ENCODE peak calls at places on chromosomes 13 and 19, in five cellular contexts. One of them, this sample, is unnamed.

GRCh38 chr13:63190742-63191141 is 1775.1 kb upstream of the PCDH20 start:
- DNase-seq in fibroblast of pulmonary artery: peak
- DNase-seq in myocyte: peak
- DNase-seq in AG10803: peak
- DNase-seq in stimulated activated CD8-positive, alpha-beta memory T cell treated with anti-CD3 and anti-CD28 coated beads, Interleukin-15, amount 100 ng/mL, for 24 hours: no peak
- DNase-seq in this sample: peak

GRCh38 chr13:91468301-91468700 is 69.9 kb downstream of the GPC5 start:
- DNase-seq in fibroblast of pulmonary artery: peak
- DNase-seq in AG10803: no peak
- DNase-seq in stimulated activated CD8-positive, alpha-beta memory T cell treated with anti-CD3 and anti-CD28 coated beads, Interleukin-15, amount 100 ng/mL, for 24 hours: no peak
- DNase-seq in myocyte: no peak
- DNase-seq in this sample: no peak

GRCh38 chr13:52845334-52845761 is 3.1 kb downstream of the PCDH8 start:
- DNase-seq in AG10803: no peak
- DNase-seq in myocyte: no peak
- DNase-seq in stimulated activated CD8-positive, alpha-beta memory T cell treated with anti-CD3 and anti-CD28 coated beads, Interleukin-15, amount 100 ng/mL, for 24 hours: no peak
- DNase-seq in fibroblast of pulmonary artery: no peak
- DNase-seq in this sample: no peak

GRCh38 chr19:55172741-55173140 is 6.3 kb upstream of the DNAAF3 start:
- DNase-seq in stimulated activated CD8-positive, alpha-beta memory T cell treated with anti-CD3 and anti-CD28 coated beads, Interleukin-15, amount 100 ng/mL, for 24 hours: no peak
- DNase-seq in myocyte: no peak
- DNase-seq in fibroblast of pulmonary artery: peak
- DNase-seq in AG10803: peak
- DNase-seq in this sample: peak

GRCh38 chr19:46150606-46151005 is 2.6 kb downstream of the IGFL2 start:
- DNase-seq in myocyte: no peak
- DNase-seq in fibroblast of pulmonary artery: no peak
- DNase-seq in stimulated activated CD8-positive, alpha-beta memory T cell treated with anti-CD3 and anti-CD28 coated beads, Interleukin-15, amount 100 ng/mL, for 24 hours: no peak
- DNase-seq in AG10803: no peak
- DNase-seq in this sample: no peak

GRCh38 chr19:38577826-38578225 is 39.9 kb downstream of the MAP4K1 start:
- DNase-seq in myocyte: no peak
- DNase-seq in stimulated activated CD8-positive, alpha-beta memory T cell treated with anti-CD3 and anti-CD28 coated beads, Interleukin-15, amount 100 ng/mL, for 24 hours: no peak
- DNase-seq in fibroblast of pulmonary artery: no peak
- DNase-seq in AG10803: no peak
- DNase-seq in this sample: no peak

GRCh38 chr13:97223711-97224461 is 1.8 kb downstream of the MBNL2 start:
- DNase-seq in AG10803: peak
- DNase-seq in myocyte: peak
- DNase-seq in stimulated activated CD8-positive, alpha-beta memory T cell treated with anti-CD3 and anti-CD28 coated beads, Interleukin-15, amount 100 ng/mL, for 24 hours: no peak
- DNase-seq in fibroblast of pulmonary artery: peak
- DNase-seq in this sample: peak

GRCh38 chr13:46866150-46866549 is 30.7 kb downstream of the HTR2A start:
- DNase-seq in AG10803: peak
- DNase-seq in myocyte: peak
- DNase-seq in stimulated activated CD8-positive, alpha-beta memory T cell treated with anti-CD3 and anti-CD28 coated beads, Interleukin-15, amount 100 ng/mL, for 24 hours: no peak
- DNase-seq in fibroblast of pulmonary artery: peak
- DNase-seq in this sample: peak

GRCh38 chr19:6576869-6577281 is 14.1 kb downstream of the CD70 start:
- DNase-seq in stimulated activated CD8-positive, alpha-beta memory T cell treated with anti-CD3 and anti-CD28 coated beads, Interleukin-15, amount 100 ng/mL, for 24 hours: no peak
- DNase-seq in myocyte: no peak
- DNase-seq in fibroblast of pulmonary artery: no peak
- DNase-seq in AG10803: no peak
- DNase-seq in this sample: no peak

GRCh38 chr13:101204270-101205011 is 211.9 kb downstream of the NALCN start:
- DNase-seq in myocyte: no peak
- DNase-seq in AG10803: peak
- DNase-seq in fibroblast of pulmonary artery: no peak
- DNase-seq in stimulated activated CD8-positive, alpha-beta memory T cell treated with anti-CD3 and anti-CD28 coated beads, Interleukin-15, amount 100 ng/mL, for 24 hours: no peak
- DNase-seq in this sample: peak

GRCh38 chr19:48650974-48651681 is 5.1 kb upstream of the CA11 start:
- DNase-seq in stimulated activated CD8-positive, alpha-beta memory T cell treated with anti-CD3 and anti-CD28 coated beads, Interleukin-15, amount 100 ng/mL, for 24 hours: no peak
- DNase-seq in AG10803: no peak
- DNase-seq in fibroblast of pulmonary artery: no peak
- DNase-seq in myocyte: no peak
- DNase-seq in this sample: no peak

GRCh38 chr13:98390086-98390697 is 186.7 kb downstream of the STK24 start:
- DNase-seq in fibroblast of pulmonary artery: peak
- DNase-seq in AG10803: peak
- DNase-seq in stimulated activated CD8-positive, alpha-beta memory T cell treated with anti-CD3 and anti-CD28 coated beads, Interleukin-15, amount 100 ng/mL, for 24 hours: no peak
- DNase-seq in myocyte: no peak
- DNase-seq in this sample: peak

GRCh38 chr19:16247353-16248182 is 49.9 kb downstream of the AP1M1 start:
- DNase-seq in stimulated activated CD8-positive, alpha-beta memory T cell treated with anti-CD3 and anti-CD28 coated beads, Interleukin-15, amount 100 ng/mL, for 24 hours: peak
- DNase-seq in fibroblast of pulmonary artery: peak
- DNase-seq in AG10803: peak
- DNase-seq in myocyte: peak
- DNase-seq in this sample: peak

GRCh38 chr13:62431852-62432251 is 1016.2 kb upstream of the PCDH20 start:
- DNase-seq in myocyte: no peak
- DNase-seq in fibroblast of pulmonary artery: no peak
- DNase-seq in stimulated activated CD8-positive, alpha-beta memory T cell treated with anti-CD3 and anti-CD28 coated beads, Interleukin-15, amount 100 ng/mL, for 24 hours: no peak
- DNase-seq in AG10803: no peak
- DNase-seq in this sample: no peak

GRCh38 chr13:25478186-25478585 is 106.4 kb downstream of the ATP8A2 start:
- DNase-seq in fibroblast of pulmonary artery: no peak
- DNase-seq in AG10803: no peak
- DNase-seq in myocyte: peak
- DNase-seq in stimulated activated CD8-positive, alpha-beta memory T cell treated with anti-CD3 and anti-CD28 coated beads, Interleukin-15, amount 100 ng/mL, for 24 hours: no peak
- DNase-seq in this sample: no peak

GRCh38 chr19:32359581-32359980 is 14.2 kb downstream of the ZNF507 start:
- DNase-seq in myocyte: no peak
- DNase-seq in AG10803: no peak
- DNase-seq in fibroblast of pulmonary artery: no peak
- DNase-seq in stimulated activated CD8-positive, alpha-beta memory T cell treated with anti-CD3 and anti-CD28 coated beads, Interleukin-15, amount 100 ng/mL, for 24 hours: no peak
- DNase-seq in this sample: no peak

GRCh38 chr13:72953391-72953960 is 105.3 kb upstream of the KLF5 start:
- DNase-seq in stimulated activated CD8-positive, alpha-beta memory T cell treated with anti-CD3 and anti-CD28 coated beads, Interleukin-15, amount 100 ng/mL, for 24 hours: no peak
- DNase-seq in myocyte: no peak
- DNase-seq in fibroblast of pulmonary artery: no peak
- DNase-seq in AG10803: no peak
- DNase-seq in this sample: no peak

GRCh38 chr19:9939301-9939913 is 3.1 kb upstream of the OLFM2 start:
- DNase-seq in fibroblast of pulmonary artery: peak
- DNase-seq in stimulated activated CD8-positive, alpha-beta memory T cell treated with anti-CD3 and anti-CD28 coated beads, Interleukin-15, amount 100 ng/mL, for 24 hours: no peak
- DNase-seq in myocyte: peak
- DNase-seq in AG10803: peak
- DNase-seq in this sample: peak

GRCh38 chr13:36297259-36297599 is 385 bp downstream of the CCDC169 start:
- DNase-seq in AG10803: peak
- DNase-seq in fibroblast of pulmonary artery: peak
- DNase-seq in stimulated activated CD8-positive, alpha-beta memory T cell treated with anti-CD3 and anti-CD28 coated beads, Interleukin-15, amount 100 ng/mL, for 24 hours: no peak
- DNase-seq in myocyte: peak
- DNase-seq in this sample: peak

GRCh38 chr13:45718063-45718462 is 15.9 kb downstream of the CBY2 start:
- DNase-seq in AG10803: peak
- DNase-seq in fibroblast of pulmonary artery: peak
- DNase-seq in myocyte: peak
- DNase-seq in stimulated activated CD8-positive, alpha-beta memory T cell treated with anti-CD3 and anti-CD28 coated beads, Interleukin-15, amount 100 ng/mL, for 24 hours: no peak
- DNase-seq in this sample: peak

GRCh38 chr13:33213797-33214196 is 71.8 kb downstream of the STARD13 start:
- DNase-seq in fibroblast of pulmonary artery: peak
- DNase-seq in AG10803: no peak
- DNase-seq in myocyte: no peak
- DNase-seq in stimulated activated CD8-positive, alpha-beta memory T cell treated with anti-CD3 and anti-CD28 coated beads, Interleukin-15, amount 100 ng/mL, for 24 hours: no peak
- DNase-seq in this sample: no peak

GRCh38 chr13:28819748-28820098 is 416 bp upstream of the MTUS2 start:
- DNase-seq in myocyte: peak
- DNase-seq in stimulated activated CD8-positive, alpha-beta memory T cell treated with anti-CD3 and anti-CD28 coated beads, Interleukin-15, amount 100 ng/mL, for 24 hours: peak
- DNase-seq in AG10803: peak
- DNase-seq in fibroblast of pulmonary artery: peak
- DNase-seq in this sample: peak

GRCh38 chr19:4328243-4328990 is 10.2 kb downstream of the STAP2 start:
- DNase-seq in myocyte: peak
- DNase-seq in stimulated activated CD8-positive, alpha-beta memory T cell treated with anti-CD3 and anti-CD28 coated beads, Interleukin-15, amount 100 ng/mL, for 24 hours: peak
- DNase-seq in fibroblast of pulmonary artery: peak
- DNase-seq in AG10803: peak
- DNase-seq in this sample: peak

GRCh38 chr13:112871742-112872141 is 97.3 kb upstream of the MCF2L start:
- DNase-seq in myocyte: no peak
- DNase-seq in stimulated activated CD8-positive, alpha-beta memory T cell treated with anti-CD3 and anti-CD28 coated beads, Interleukin-15, amount 100 ng/mL, for 24 hours: no peak
- DNase-seq in AG10803: no peak
- DNase-seq in fibroblast of pulmonary artery: no peak
- DNase-seq in this sample: no peak

GRCh38 chr19:46718157-46718933 is 1.4 kb upstream of the PRKD2 start:
- DNase-seq in AG10803: no peak
- DNase-seq in stimulated activated CD8-positive, alpha-beta memory T cell treated with anti-CD3 and anti-CD28 coated beads, Interleukin-15, amount 100 ng/mL, for 24 hours: no peak
- DNase-seq in myocyte: peak
- DNase-seq in fibroblast of pulmonary artery: peak
- DNase-seq in this sample: no peak

GRCh38 chr19:51293571-51294210 is 17.8 kb upstream of the IGLON5 start:
- DNase-seq in myocyte: no peak
- DNase-seq in stimulated activated CD8-positive, alpha-beta memory T cell treated with anti-CD3 and anti-CD28 coated beads, Interleukin-15, amount 100 ng/mL, for 24 hours: no peak
- DNase-seq in fibroblast of pulmonary artery: no peak
- DNase-seq in AG10803: no peak
- DNase-seq in this sample: no peak

GRCh38 chr19:15101479-15102082 is 5.6 kb upstream of the SYDE1 start:
- DNase-seq in stimulated activated CD8-positive, alpha-beta memory T cell treated with anti-CD3 and anti-CD28 coated beads, Interleukin-15, amount 100 ng/mL, for 24 hours: no peak
- DNase-seq in fibroblast of pulmonary artery: peak
- DNase-seq in myocyte: peak
- DNase-seq in AG10803: peak
- DNase-seq in this sample: peak

GRCh38 chr13:112641456-112641855 is 48.4 kb upstream of the ATP11A start:
- DNase-seq in fibroblast of pulmonary artery: no peak
- DNase-seq in myocyte: no peak
- DNase-seq in stimulated activated CD8-positive, alpha-beta memory T cell treated with anti-CD3 and anti-CD28 coated beads, Interleukin-15, amount 100 ng/mL, for 24 hours: no peak
- DNase-seq in AG10803: no peak
- DNase-seq in this sample: no peak

GRCh38 chr19:18749362-18750231 is 41.5 kb downstream of the COMP start:
- DNase-seq in AG10803: no peak
- DNase-seq in myocyte: no peak
- DNase-seq in stimulated activated CD8-positive, alpha-beta memory T cell treated with anti-CD3 and anti-CD28 coated beads, Interleukin-15, amount 100 ng/mL, for 24 hours: no peak
- DNase-seq in fibroblast of pulmonary artery: no peak
- DNase-seq in this sample: no peak

GRCh38 chr19:1004204-1004802 is 4.1 kb downstream of the GRIN3B start:
- DNase-seq in myocyte: no peak
- DNase-seq in stimulated activated CD8-positive, alpha-beta memory T cell treated with anti-CD3 and anti-CD28 coated beads, Interleukin-15, amount 100 ng/mL, for 24 hours: no peak
- DNase-seq in AG10803: no peak
- DNase-seq in fibroblast of pulmonary artery: no peak
- DNase-seq in this sample: no peak

GRCh38 chr19:2271516-2272103 is 10.4 kb downstream of the PEAK3 start:
- DNase-seq in stimulated activated CD8-positive, alpha-beta memory T cell treated with anti-CD3 and anti-CD28 coated beads, Interleukin-15, amount 100 ng/mL, for 24 hours: no peak
- DNase-seq in fibroblast of pulmonary artery: peak
- DNase-seq in AG10803: peak
- DNase-seq in myocyte: peak
- DNase-seq in this sample: peak

GRCh38 chr19:38394488-38394887 is 6.0 kb downstream of the SPRED3 start:
- DNase-seq in AG10803: no peak
- DNase-seq in fibroblast of pulmonary artery: no peak
- DNase-seq in myocyte: no peak
- DNase-seq in stimulated activated CD8-positive, alpha-beta memory T cell treated with anti-CD3 and anti-CD28 coated beads, Interleukin-15, amount 100 ng/mL, for 24 hours: peak
- DNase-seq in this sample: no peak

GRCh38 chr19:13839938-13840750 is 36.8 kb upstream of the NANOS3 start:
- DNase-seq in fibroblast of pulmonary artery: no peak
- DNase-seq in stimulated activated CD8-positive, alpha-beta memory T cell treated with anti-CD3 and anti-CD28 coated beads, Interleukin-15, amount 100 ng/mL, for 24 hours: no peak
- DNase-seq in myocyte: peak
- DNase-seq in AG10803: peak
- DNase-seq in this sample: peak

GRCh38 chr19:50893047-50893737 is 18.0 kb downstream of the KLK4 start:
- DNase-seq in AG10803: no peak
- DNase-seq in myocyte: no peak
- DNase-seq in stimulated activated CD8-positive, alpha-beta memory T cell treated with anti-CD3 and anti-CD28 coated beads, Interleukin-15, amount 100 ng/mL, for 24 hours: no peak
- DNase-seq in fibroblast of pulmonary artery: no peak
- DNase-seq in this sample: no peak

This sample was measured in fibroblast of the aortic adventitia.